ENCODE peak calls at places on chromosomes 1 and 21, in nine cellular contexts. P, M, U, K, B, H, A, N and G are unnamed samples.
A peak's percentile ranks its signal among the peaks of the same experiment; 100 is the strongest.

GRCh38 chr1:228508253-228508652 is 21.1 kb downstream of the RNF187 start:
- DNase-seq in P (no peak), M (no peak), U (no peak), K (no peak), B (no peak), H (no peak), A (no peak), N (no peak), G (no peak)

GRCh38 chr21:29287383-29287782 is 11.3 kb upstream of the BACH1 start:
- DNase-seq in P (no peak), M (no peak), U (no peak), K (no peak), B (no peak), H (no peak), A (no peak), N (peak; percentile 7), G (no peak)

GRCh38 chr1:225498539-225499135 is 70.8 kb upstream of the LBR start:
- DNase-seq in P (no peak), M (no peak), U (no peak), K (no peak), B (no peak), H (no peak), A (no peak), N (no peak), G (no peak)

GRCh38 chr21:26127918-26128317 is 42.7 kb downstream of the APP start:
- DNase-seq in P (no peak), M (no peak), U (no peak), K (no peak), B (no peak), H (no peak), A (no peak), N (no peak), G (no peak)

GRCh38 chr1:57982852-57983251 is 559.0 kb upstream of the DAB1 start:
- DNase-seq in P (no peak), M (no peak), U (no peak), K (no peak), B (no peak), H (no peak), A (no peak), N (no peak), G (no peak)

GRCh38 chr1:94981574-94981973 is 54.7 kb upstream of the CNN3 start:
- DNase-seq in P (no peak), M (no peak), U (no peak), K (no peak), B (no peak), H (no peak), A (no peak), N (no peak), G (no peak)

GRCh38 chr1:160539896-160540858 is 17.1 kb upstream of the SLAMF6 start:
- DNase-seq in P (no peak), M (no peak), U (no peak), K (peak; percentile 64), B (no peak), H (no peak), A (peak; percentile 96), N (no peak), G (no peak)

GRCh38 chr1:20108724-20109123 is 10.6 kb downstream of the PLA2G2D start:
- DNase-seq in P (peak; percentile 83), M (no peak), U (no peak), K (no peak), B (no peak), H (no peak), A (no peak), N (no peak), G (no peak)

GRCh38 chr1:230833511-230833910 is 34.8 kb downstream of the C1orf198 start:
- DNase-seq in P (no peak), M (no peak), U (no peak), K (no peak), B (no peak), H (no peak), A (no peak), N (peak; percentile 7), G (no peak)

GRCh38 chr1:70948618-70949017 is 99.0 kb downstream of the PTGER3 start:
- DNase-seq in P (no peak), M (no peak), U (no peak), K (no peak), B (no peak), H (no peak), A (no peak), N (no peak), G (no peak)

GRCh38 chr1:192474080-192474683 is 101.4 kb upstream of the RGS1 start:
- DNase-seq in P (no peak), M (no peak), U (no peak), K (no peak), B (no peak), H (no peak), A (peak; percentile 37), N (no peak), G (peak; percentile 20)

GRCh38 chr1:170285027-170285426 is 139.3 kb downstream of the NTMT2 start:
- DNase-seq in P (no peak), M (no peak), U (no peak), K (no peak), B (no peak), H (no peak), A (no peak), N (no peak), G (no peak)

GRCh38 chr1:109623601-109624161 is 4.0 kb downstream of the AMPD2 start:
- DNase-seq in P (no peak), M (no peak), U (no peak), K (no peak), B (no peak), H (peak; percentile 81), A (no peak), N (peak; percentile 64), G (peak; percentile 4)

GRCh38 chr1:167482184-167482583 is 36.1 kb downstream of the CD247 start:
- DNase-seq in P (no peak), M (no peak), U (no peak), K (no peak), B (peak; percentile 44), H (no peak), A (no peak), N (no peak), G (no peak)

GRCh38 chr1:90162216-90162615 is 167.3 kb downstream of the ZNF326 start:
- DNase-seq in P (no peak), M (no peak), U (no peak), K (no peak), B (no peak), H (no peak), A (no peak), N (no peak), G (no peak)

GRCh38 chr1:232542633-232543032 is 87.3 kb downstream of the SIPA1L2 start:
- DNase-seq in P (no peak), M (no peak), U (no peak), K (no peak), B (no peak), H (no peak), A (no peak), N (no peak), G (no peak)

GRCh38 chr1:40312238-40313205 is 4.6 kb downstream of the COL9A2 start:
- DNase-seq in P (no peak), M (no peak), U (peak; percentile 83), K (peak; percentile 82), B (no peak), H (no peak), A (no peak), N (no peak), G (no peak)

GRCh38 chr1:9651565-9652378 is at the start of gene PIK3CD:
- DNase-seq in P (no peak), M (peak; percentile 22), U (no peak), K (no peak), B (no peak), H (peak; percentile 90), A (no peak), N (no peak), G (no peak)

GRCh38 chr1:212002536-212002935 is 32.8 kb downstream of the INTS7 start:
- DNase-seq in P (no peak), M (no peak), U (no peak), K (no peak), B (no peak), H (no peak), A (no peak), N (no peak), G (no peak)

GRCh38 chr1:208166340-208167138 is 77.6 kb downstream of the PLXNA2 start:
- DNase-seq in P (no peak), M (no peak), U (no peak), K (no peak), B (peak; percentile 12), H (no peak), A (no peak), N (no peak), G (no peak)

GRCh38 chr21:44941567-44941966 is 1.7 kb downstream of the SLX9 start:
- DNase-seq in P (no peak), M (no peak), U (peak; percentile 53), K (no peak), B (peak; percentile 42), H (no peak), A (no peak), N (no peak), G (no peak)

GRCh38 chr1:119010201-119010600 is 22.1 kb upstream of the TBX15 start:
- DNase-seq in P (no peak), M (no peak), U (no peak), K (no peak), B (no peak), H (no peak), A (no peak), N (no peak), G (no peak)

GRCh38 chr1:245688536-245689453 is 534.0 kb downstream of the KIF26B start:
- DNase-seq in P (no peak), M (no peak), U (peak; percentile 69), K (no peak), B (no peak), H (peak; percentile 85), A (no peak), N (no peak), G (no peak)

GRCh38 chr1:1899266-1899966 is 8.5 kb upstream of the GNB1 start:
- DNase-seq in P (no peak), M (no peak), U (no peak), K (no peak), B (no peak), H (peak; percentile 46), A (no peak), N (no peak), G (no peak)
- TF ChIP-seq CTCF in P (no peak), M (no peak), U (no peak), K (no peak), B (no peak), H (no peak), A (peak; percentile 55), N (no peak), G (no peak)

GRCh38 chr21:35204850-35205564 is 155.9 kb upstream of the RUNX1 start:
- DNase-seq in P (peak; percentile 90), M (no peak), U (no peak), K (peak; percentile 47), B (peak; percentile 89), H (no peak), A (peak; percentile 76), N (no peak), G (no peak)
- TF ChIP-seq EP300 in P (no peak), M (no peak), U (no peak), K (no peak), B (no peak), H (no peak), A (no peak), N (no peak), G (peak; percentile 21)

GRCh38 chr1:155261401-155261887 is 716 bp downstream of the SCAMP3 start:
- DNase-seq in P (peak; percentile 57), M (no peak), U (no peak), K (no peak), B (no peak), H (no peak), A (no peak), N (no peak), G (no peak)
- TF ChIP-seq CTCF in P (no peak), M (no peak), U (no peak), K (peak; percentile 2), B (no peak), H (no peak), A (no peak), N (no peak), G (no peak)

GRCh38 chr21:17925000-17925610 is 105.9 kb upstream of the C21orf91 start:
- DNase-seq in P (no peak), M (peak; percentile 30), U (no peak), K (peak; percentile 42), B (no peak), H (no peak), A (peak; percentile 66), N (no peak), G (peak; percentile 66)
- TF ChIP-seq EP300 in P (no peak), M (no peak), U (no peak), K (no peak), B (no peak), H (no peak), A (no peak), N (no peak), G (no peak)